ENCODE peak calls at places on chromosomes 5 and 9, in six cellular contexts. D, V, K, J, Q and Z are unnamed samples.

GRCh38 chr9:128412120-128412790 is 8.4 kb upstream of the CERCAM start:
- DNase-seq in D (peak; percentile 85), V (peak; percentile 31), K (peak; percentile 55), J (peak; percentile 58), Q (no peak), Z (peak; percentile 52)

GRCh38 chr9:117377046-117377445 is 37.8 kb downstream of the ASTN2 start:
- DNase-seq in D (no peak), V (no peak), K (no peak), J (no peak), Q (no peak), Z (no peak)

GRCh38 chr9:107229146-107229545 is 53.9 kb upstream of the RAD23B start:
- DNase-seq in D (no peak), V (peak; percentile 8), K (no peak), J (no peak), Q (no peak), Z (no peak)

GRCh38 chr5:35884789-35885172 is 28.1 kb downstream of the IL7R start:
- DNase-seq in D (no peak), V (no peak), K (no peak), J (no peak), Q (no peak), Z (no peak)

GRCh38 chr9:8558176-8558575 is 758.6 kb upstream of the DMAC1 start:
- DNase-seq in D (no peak), V (peak; percentile 0), K (no peak), J (no peak), Q (no peak), Z (peak; percentile 3)

GRCh38 chr5:125261505-125262250 is 515.2 kb upstream of the ZNF608 start:
- DNase-seq in D (no peak), V (no peak), K (no peak), J (no peak), Q (no peak), Z (no peak)

GRCh38 chr9:10127867-10128266 is 484.9 kb downstream of the PTPRD start:
- DNase-seq in D (no peak), V (peak; percentile 20), K (no peak), J (no peak), Q (no peak), Z (no peak)

GRCh38 chr5:15573594-15573993 is 73.6 kb downstream of the FBXL7 start:
- DNase-seq in D (no peak), V (peak; percentile 46), K (no peak), J (no peak), Q (no peak), Z (no peak)

GRCh38 chr5:66595877-66596790 is at the start of gene MAST4:
- DNase-seq in D (peak; percentile 93), V (peak; percentile 67), K (peak; percentile 87), J (peak; percentile 50), Q (no peak), Z (peak; percentile 84)

GRCh38 chr5:32182463-32183081 is 8.5 kb upstream of the GOLPH3 start:
- DNase-seq in D (no peak), V (no peak), K (no peak), J (no peak), Q (peak; percentile 37), Z (no peak)

GRCh38 chr5:32190094-32190493 is 16.0 kb upstream of the GOLPH3 start:
- DNase-seq in D (no peak), V (peak; percentile 50), K (no peak), J (no peak), Q (no peak), Z (no peak)

GRCh38 chr5:32193591-32193990 is 19.5 kb upstream of the GOLPH3 start:
- DNase-seq in D (peak; percentile 52), V (peak; percentile 77), K (no peak), J (peak; percentile 86), Q (no peak), Z (peak; percentile 83)

DNA sequence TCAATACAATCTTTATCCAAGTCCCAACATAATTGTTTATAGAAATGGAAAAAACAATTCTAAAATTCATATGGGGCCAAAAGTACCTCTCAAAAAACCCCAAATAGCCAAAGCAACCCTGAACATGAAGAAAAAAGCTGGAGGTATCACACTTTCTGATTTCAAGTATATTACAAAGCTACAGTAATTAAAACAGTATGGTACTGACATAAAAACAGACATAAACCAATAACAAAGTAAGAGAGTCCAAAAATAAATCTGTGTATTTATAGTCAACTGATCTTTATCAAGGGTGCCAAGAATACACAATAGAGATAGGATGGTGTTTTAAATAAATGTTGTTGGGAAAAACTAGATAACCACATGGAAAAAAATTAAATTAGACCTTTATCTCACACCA is 13.6 kb upstream of the GOLPH3 start:
- DNase-seq in D (no peak), V (no peak), K (no peak), J (no peak), Q (no peak), Z (no peak)
- TF ChIP-seq BHLHE40 in D (no peak), V (no peak), K (no peak), J (no peak), Q (no peak), Z (no peak)

DNA sequence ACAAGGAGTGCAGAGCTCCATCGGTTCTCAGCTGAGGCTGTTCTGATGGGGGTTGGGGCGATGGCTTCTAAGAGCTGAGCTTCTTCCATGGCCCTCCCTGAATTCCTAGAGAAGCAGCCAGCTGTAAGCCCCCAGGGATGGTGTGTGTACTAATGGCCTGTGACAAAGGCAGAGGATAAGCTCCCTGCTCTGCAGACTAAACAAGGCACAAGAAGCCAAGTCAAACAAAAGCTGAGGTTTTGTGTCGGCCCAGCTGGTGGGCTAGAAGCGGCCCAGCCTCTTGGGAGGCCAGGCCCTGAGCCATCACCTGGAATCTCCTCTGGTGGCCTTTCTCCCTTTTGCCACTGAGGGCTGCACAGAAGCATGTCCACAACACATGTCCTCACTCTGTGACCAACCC is 75.0 kb upstream of the XPA start:
- DNase-seq in D (no peak), V (no peak), K (no peak), J (no peak), Q (no peak), Z (no peak)
- TF ChIP-seq BHLHE40 in D (no peak), V (no peak), K (no peak), J (no peak), Q (no peak), Z (no peak)

GRCh38 chr5:138937392-138938387 is 62.6 kb upstream of the LRRTM2 start:
- DNase-seq in D (no peak), V (no peak), K (no peak), J (no peak), Q (no peak), Z (no peak)
- TF ChIP-seq BHLHE40 in D (no peak), V (no peak), K (no peak), J (no peak), Q (no peak), Z (no peak)

GRCh38 chr5:32489791-32490581 is 45.4 kb upstream of the ZFR start:
- DNase-seq in D (peak; percentile 78), V (peak; percentile 87), K (peak; percentile 75), J (peak; percentile 75), Q (peak; percentile 19), Z (peak; percentile 78)
- TF ChIP-seq BHLHE40 in D (no peak), V (no peak), K (no peak), J (no peak), Q (no peak), Z (no peak)